ENCODE peak calls at places on chromosomes 2 and 18, in nine cellular contexts. Z is substantia nigra; E is Daoy; R is caudate nucleus; A is NCI-H2081; U is activated CD4-positive, alpha-beta T cell treated with anti-CD3 and anti-CD28 coated beads, Interleukin-2, amount 50 U/mL, for 4 hours; I is RCC 7860; S is activated gamma-delta T cell; H is H54. K is an unnamed sample.

GRCh38 chr2:54040685-54041084 is 69.9 kb upstream of the PSME4 start:
- DNase-seq in S (no peak), E (no peak), R (no peak), H (no peak), I (no peak), A (no peak), U (no peak), Z (no peak), K (no peak)

GRCh38 chr2:60873381-60873780 is 8.0 kb upstream of the REL start:
- DNase-seq in U (no peak), E (no peak), Z (no peak), S (no peak), A (no peak), R (no peak), H (no peak), I (no peak), K (no peak)

GRCh38 chr2:231293163-231293562 is 94.7 kb downstream of the ARMC9 start:
- DNase-seq in A (no peak), S (no peak), Z (no peak), E (no peak), I (no peak), U (no peak), H (no peak), R (no peak), K (no peak)

GRCh38 chr2:64952896-64953482 is 36.2 kb upstream of the SLC1A4 start:
- DNase-seq in Z (no peak), A (no peak), U (no peak), S (no peak), E (peak), R (no peak), H (no peak), I (peak), K (no peak)

GRCh38 chr2:241007111-241007510 is 8.7 kb downstream of the SNED1 start:
- DNase-seq in Z (no peak), U (no peak), E (no peak), A (no peak), I (no peak), S (no peak), R (no peak), H (no peak), K (no peak)

GRCh38 chr2:1656961-1657841 is 87.1 kb downstream of the PXDN start:
- DNase-seq in I (no peak), U (no peak), R (no peak), E (no peak), Z (no peak), S (no peak), H (no peak), A (no peak), K (no peak)

GRCh38 chr2:146094185-146094584 is 1574.3 kb upstream of the ZEB2 start:
- DNase-seq in A (no peak), H (no peak), Z (no peak), R (no peak), U (no peak), E (no peak), I (no peak), S (no peak), K (no peak)

GRCh38 chr2:42848270-42848669 is 55.9 kb upstream of the HAAO start:
- DNase-seq in Z (no peak), E (no peak), U (no peak), S (no peak), R (no peak), I (no peak), A (no peak), H (no peak), K (no peak)

GRCh38 chr2:158179660-158180059 is 78.0 kb downstream of the UPP2 start:
- DNase-seq in Z (no peak), R (no peak), S (no peak), I (peak), E (peak), U (no peak), H (no peak), A (no peak), K (no peak)

GRCh38 chr2:236137066-236137465 is 31.1 kb downstream of the GBX2 start:
- DNase-seq in H (no peak), S (no peak), I (no peak), A (no peak), E (no peak), U (no peak), Z (no peak), R (no peak), K (no peak)

GRCh38 chr18:60232541-60232940 is 140.0 kb downstream of the MC4R start:
- DNase-seq in H (peak), E (peak), R (no peak), I (peak), Z (no peak), U (no peak), S (no peak), A (no peak), K (no peak)

GRCh38 chr2:104538082-104538481 is 315.8 kb upstream of the POU3F3 start:
- DNase-seq in E (no peak), U (no peak), I (no peak), Z (no peak), R (no peak), A (no peak), H (no peak), S (no peak), K (no peak)

GRCh38 chr2:100819365-100820345 is at the start of gene NPAS2:
- DNase-seq in E (peak), R (no peak), I (no peak), A (no peak), Z (no peak), H (peak), U (peak), S (no peak), K (no peak)

GRCh38 chr2:135563793-135564192 is 32.5 kb downstream of the R3HDM1 start:
- DNase-seq in H (no peak), I (peak), Z (no peak), S (no peak), E (peak), R (no peak), U (no peak), A (no peak), K (no peak)

GRCh38 chr18:45775241-45775676 is 50.2 kb upstream of the SIGLEC15 start:
- DNase-seq in I (no peak), Z (peak), U (peak), A (no peak), E (peak), R (peak), H (no peak), S (peak), K (peak)

GRCh38 chr2:168244318-168244717 is 3.1 kb downstream of the STK39 start:
- DNase-seq in A (peak), R (no peak), E (peak), S (no peak), Z (no peak), I (no peak), H (no peak), U (peak), K (no peak)

GRCh38 chr18:45412577-45412976 is 202.7 kb upstream of the SLC14A2 start:
- DNase-seq in A (no peak), E (peak), Z (no peak), U (no peak), H (no peak), S (no peak), R (no peak), I (no peak), K (no peak)

GRCh38 chr2:39107724-39108273 is 13.1 kb downstream of the SOS1 start:
- DNase-seq in A (peak), S (no peak), H (no peak), Z (no peak), E (no peak), R (no peak), U (no peak), I (no peak), K (no peak)

GRCh38 chr18:46756172-46756558 is 688 bp downstream of the ST8SIA5 start:
- DNase-seq in U (no peak), R (no peak), E (no peak), A (no peak), I (no peak), H (no peak), Z (no peak), S (no peak), K (no peak)

GRCh38 chr2:71617266-71617665 is 163.9 kb downstream of the DYSF start:
- DNase-seq in I (no peak), S (no peak), H (no peak), R (no peak), A (no peak), U (no peak), E (no peak), Z (no peak), K (no peak)

GRCh38 chr2:121721926-121722325 is 14.7 kb downstream of the NIFK start:
- DNase-seq in E (peak), R (no peak), A (no peak), H (no peak), U (no peak), S (no peak), Z (no peak), I (peak), K (no peak)

GRCh38 chr2:207530160-207531023 is 630 bp downstream of the CREB1 start:
- DNase-seq in I (peak), R (peak), H (peak), U (peak), A (peak), E (peak), Z (no peak), S (peak), K (peak)

GRCh38 chr2:199433204-199433832 is 24.4 kb downstream of the SATB2 start:
- DNase-seq in A (peak), S (no peak), R (no peak), E (peak), I (peak), Z (no peak), U (no peak), H (no peak), K (no peak)

GRCh38 chr2:46803551-46803885 is 112.1 kb downstream of the MCFD2 start:
- DNase-seq in E (no peak), H (no peak), I (no peak), A (no peak), Z (no peak), S (no peak), R (no peak), U (no peak), K (no peak)

GRCh38 chr2:112646102-112646719 is 472 bp downstream of the SLC20A1 start:
- DNase-seq in Z (no peak), H (no peak), A (peak), I (no peak), E (peak), S (peak), U (peak), R (no peak), K (no peak)

GRCh38 chr2:200509227-200509607 is 651 bp downstream of the KCTD18 start:
- DNase-seq in H (peak), E (no peak), R (no peak), A (no peak), U (no peak), I (no peak), Z (no peak), S (no peak), K (no peak)

GRCh38 chr2:172804423-172804822 is 68.8 kb downstream of the RAPGEF4 start:
- DNase-seq in H (no peak), A (no peak), Z (no peak), R (no peak), I (no peak), E (no peak), U (no peak), S (no peak), K (no peak)

GRCh38 chr2:235765181-235765820 is 271.5 kb downstream of the AGAP1 start:
- DNase-seq in R (peak), H (peak), I (peak), Z (no peak), A (no peak), S (no peak), E (peak), U (no peak), K (peak)

GRCh38 chr2:11647834-11648600 is 22.0 kb downstream of the NTSR2 start:
- DNase-seq in U (no peak), S (no peak), I (no peak), R (no peak), E (no peak), H (no peak), A (no peak), Z (no peak), K (no peak)